ENCODE peak calls at places on chromosomes 6 and 20, in six cellular contexts. P, N, K, M, C and T are unnamed samples.

GRCh38 chr6:20340459-20340858 is 61.2 kb upstream of the E2F3 start:
- DNase-seq in P (no peak), N (no peak), K (no peak), M (no peak), C (peak), T (no peak)

GRCh38 chr6:104684911-104685415 is 174.8 kb downstream of the HACE1 start:
- DNase-seq in P (no peak), N (no peak), K (no peak), M (no peak), C (no peak), T (no peak)

GRCh38 chr6:85660181-85660611 is 17.5 kb upstream of the SYNCRIP start:
- DNase-seq in P (no peak), N (no peak), K (no peak), M (peak), C (peak), T (peak)

GRCh38 chr6:112349915-112350314 is 2.8 kb downstream of the RFPL4B start:
- DNase-seq in P (no peak), N (no peak), K (no peak), M (no peak), C (no peak), T (no peak)

GRCh38 chr6:159726196-159726917 is 949 bp upstream of the WTAP start:
- DNase-seq in P (no peak), N (no peak), K (no peak), M (no peak), C (no peak), T (no peak)

GRCh38 chr6:82750570-82750969 is 315.1 kb downstream of the UBE3D start:
- DNase-seq in P (no peak), N (no peak), K (no peak), M (no peak), C (peak), T (no peak)

GRCh38 chr6:52724041-52724405 is 39.3 kb downstream of the GSTA2 start:
- DNase-seq in P (no peak), N (no peak), K (no peak), M (no peak), C (peak), T (no peak)

GRCh38 chr6:127515234-127515793 is 3.8 kb downstream of the MTCL3 start:
- DNase-seq in P (no peak), N (peak), K (peak), M (peak), C (peak), T (peak)

GRCh38 chr6:106766201-106766600 is 136.8 kb downstream of the QRSL1 start:
- DNase-seq in P (no peak), N (no peak), K (no peak), M (no peak), C (no peak), T (no peak)

GRCh38 chr6:34876451-34876850 is 11.4 kb downstream of the TAF11 start:
- DNase-seq in P (no peak), N (no peak), K (no peak), M (no peak), C (no peak), T (no peak)

GRCh38 chr20:56630086-56630493 is 984 bp downstream of the TFAP2C start:
- DNase-seq in P (no peak), N (peak), K (peak), M (peak), C (no peak), T (no peak)

GRCh38 chr6:110040716-110041115 is 62.6 kb downstream of the GPR6 start:
- DNase-seq in P (no peak), N (no peak), K (no peak), M (no peak), C (no peak), T (no peak)

GRCh38 chr20:3932277-3933073 is 43.3 kb downstream of the PANK2 start:
- DNase-seq in P (no peak), N (no peak), K (no peak), M (no peak), C (peak), T (no peak)

GRCh38 chr20:37545516-37545915 is 17.8 kb upstream of the BLCAP start:
- DNase-seq in P (no peak), N (no peak), K (no peak), M (no peak), C (no peak), T (no peak)

GRCh38 chr20:18802012-18802634 is 11.5 kb upstream of the SCP2D1 start:
- DNase-seq in P (no peak), N (no peak), K (no peak), M (no peak), C (no peak), T (no peak)

GRCh38 chr6:165571721-165572132 is 91.3 kb downstream of the PDE10A start:
- DNase-seq in P (no peak), N (no peak), K (no peak), M (no peak), C (peak), T (no peak)

GRCh38 chr20:36585410-36586125 is 12.2 kb downstream of the TGIF2 start:
- DNase-seq in P (peak), N (no peak), K (peak), M (no peak), C (peak), T (no peak)

GRCh38 chr20:32479697-32480140 is 105.4 kb downstream of the NOL4L start:
- DNase-seq in P (no peak), N (no peak), K (peak), M (no peak), C (no peak), T (no peak)

GRCh38 chr6:50840112-50840813 is 21.6 kb downstream of the TFAP2B start:
- DNase-seq in P (no peak), N (no peak), K (peak), M (no peak), C (no peak), T (no peak)

GRCh38 chr6:126107475-126108121 is 121.3 kb downstream of the TRMT11 start:
- DNase-seq in P (no peak), N (no peak), K (peak), M (no peak), C (no peak), T (no peak)

GRCh38 chr6:108118791-108119211 is 44.3 kb upstream of the OSTM1 start:
- DNase-seq in P (no peak), N (no peak), K (peak), M (peak), C (no peak), T (no peak)

GRCh38 chr6:150702675-150703074 is 103.0 kb downstream of the PLEKHG1 start:
- DNase-seq in P (no peak), N (no peak), K (no peak), M (no peak), C (no peak), T (no peak)

GRCh38 chr6:169536446-169537170 is 165.2 kb downstream of the WDR27 start:
- DNase-seq in P (no peak), N (no peak), K (no peak), M (no peak), C (peak), T (no peak)